ENCODE peak calls at places on chromosomes 16 and 17, in four cellular contexts. E is stomach, S is SJSA1, L is sigmoid colon. M is an unnamed sample.
A peak's percentile ranks its signal among the peaks of the same experiment; 100 is the strongest.

GRCh38 chr17:17723354-17724261 is 42.4 kb downstream of the RAI1 start:
- DNase-seq in E (no peak), S (peak; percentile 57), L (no peak), M (no peak)

GRCh38 chr16:85037050-85037410 is 9.4 kb downstream of the KIAA0513 start:
- DNase-seq in E (no peak), S (peak; percentile 38), L (peak; percentile 92), M (peak; percentile 40)

GRCh38 chr16:89601906-89602272 is 11.6 kb upstream of the DPEP1 start:
- DNase-seq in E (no peak), S (no peak), L (no peak), M (no peak)

GRCh38 chr17:7862692-7863437 is 5.1 kb downstream of the CYB5D1 start:
- DNase-seq in E (no peak), S (peak; percentile 52), L (peak; percentile 74), M (no peak)

GRCh38 chr16:75116081-75116910 is at the start of gene LDHD:
- DNase-seq in E (peak; percentile 94), S (no peak), L (peak; percentile 93), M (no peak)

GRCh38 chr17:44307387-44308186 is 814 bp upstream of the RUNDC3A start:
- DNase-seq in E (no peak), S (no peak), L (peak; percentile 85), M (no peak)

GRCh38 chr17:35804658-35805192 is 4.6 kb upstream of the TAF15 start:
- DNase-seq in E (peak; percentile 44), S (peak; percentile 71), L (peak; percentile 73), M (no peak)

GRCh38 chr16:25007284-25007984 is 7.7 kb downstream of the ARHGAP17 start:
- DNase-seq in E (no peak), S (no peak), L (no peak), M (no peak)

GRCh38 chr17:9644910-9645751 is at the start of gene USP43:
- DNase-seq in E (peak; percentile 69), S (peak; percentile 68), L (no peak), M (no peak)

GRCh38 chr16:12612598-12613101 is 191.0 kb downstream of the CPPED1 start:
- DNase-seq in E (no peak), S (no peak), L (no peak), M (no peak)

GRCh38 chr16:82034981-82035612 is at the start of gene HSD17B2:
- DNase-seq in E (peak; percentile 32), S (peak; percentile 42), L (no peak), M (no peak)

GRCh38 chr16:87956771-87957279 is 5.6 kb downstream of the BANP start:
- DNase-seq in E (no peak), S (no peak), L (no peak), M (no peak)

GRCh38 chr17:1095853-1096675 is 83.7 kb downstream of the ABR start:
- DNase-seq in E (peak; percentile 67), S (no peak), L (no peak), M (no peak)

GRCh38 chr17:47850692-47851573 is at the start of gene SP6:
- DNase-seq in E (peak; percentile 91), S (peak; percentile 24), L (no peak), M (no peak)

GRCh38 chr16:89018605-89019158 is 41.7 kb upstream of the CBFA2T3 start:
- DNase-seq in E (no peak), S (no peak), L (peak; percentile 36), M (no peak)

GRCh38 chr17:72011561-72011960 is 109.3 kb upstream of the SOX9 start:
- DNase-seq in E (no peak), S (no peak), L (no peak), M (no peak)

GRCh38 chr17:14330492-14330920 is 29.6 kb downstream of the HS3ST3B1 start:
- DNase-seq in E (no peak), S (no peak), L (no peak), M (no peak)

GRCh38 chr17:81097134-81097942 is 62.4 kb downstream of the BAIAP2 start:
- DNase-seq in E (peak; percentile 74), S (peak; percentile 91), L (peak; percentile 93), M (no peak)

GRCh38 chr16:61834082-61834481 is 202.2 kb downstream of the CDH8 start:
- DNase-seq in E (no peak), S (no peak), L (no peak), M (no peak)

GRCh38 chr16:86702824-86703588 is 124.7 kb downstream of the FOXL1 start:
- DNase-seq in E (no peak), S (no peak), L (peak; percentile 20), M (no peak)

GRCh38 chr17:42456223-42457106 is 2.2 kb upstream of the ATP6V0A1 start:
- DNase-seq in E (no peak), S (no peak), L (no peak), M (no peak)

GRCh38 chr16:11409398-11409797 is 64.1 kb downstream of the RMI2 start:
- DNase-seq in E (no peak), S (no peak), L (no peak), M (no peak)
- H3K4me1 ChIP-seq in E (no peaks in the 10 kb centered on the region), S (peaks cover 16% of the 10 kb centered on the region), L (peaks cover 4% of the 10 kb centered on the region), M (no peaks in the 10 kb centered on the region)

DNA sequence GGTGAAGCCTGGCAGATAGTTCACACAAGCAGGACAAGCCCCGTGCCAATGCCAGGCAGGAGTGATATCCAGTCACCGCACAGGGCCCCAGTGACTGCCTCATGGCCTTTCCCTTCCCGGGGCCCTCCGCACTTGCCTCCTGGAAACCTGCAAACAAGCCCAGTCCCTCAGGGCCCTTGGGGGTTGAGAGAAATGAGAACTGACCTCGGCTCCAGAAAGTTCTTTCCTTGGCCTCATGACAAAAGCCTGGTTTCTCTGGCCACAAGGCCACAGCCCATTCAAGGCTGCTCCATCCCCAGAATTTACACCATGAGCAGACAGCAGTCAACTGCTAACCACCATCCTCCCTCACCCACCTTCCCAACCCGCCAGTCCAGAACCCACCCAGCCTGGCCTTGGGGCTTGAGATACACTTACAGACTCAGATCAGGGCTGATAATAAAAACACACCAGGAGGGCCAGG is 77.6 kb downstream of the CCDC182 start:
- DNase-seq in E (peak; percentile 17), S (no peak), L (peak; percentile 57), M (no peak)
- H3K4me1 ChIP-seq in E (peaks cover 17% of the 10 kb centered on the region), S (peaks cover 36% of the 10 kb centered on the region), L (peaks cover 22% of the 10 kb centered on the region), M (peaks cover 18% of the 10 kb centered on the region)

GRCh38 chr17:3980381-3980975 is 16.2 kb upstream of the ATP2A3 start:
- DNase-seq in E (no peak), S (no peak), L (no peak), M (no peak)
- H3K4me1 ChIP-seq in E (peaks cover 42% of the 10 kb centered on the region), S (peaks cover 5% of the 10 kb centered on the region), L (peaks cover 11% of the 10 kb centered on the region), M (no peaks in the 10 kb centered on the region)

DNA sequence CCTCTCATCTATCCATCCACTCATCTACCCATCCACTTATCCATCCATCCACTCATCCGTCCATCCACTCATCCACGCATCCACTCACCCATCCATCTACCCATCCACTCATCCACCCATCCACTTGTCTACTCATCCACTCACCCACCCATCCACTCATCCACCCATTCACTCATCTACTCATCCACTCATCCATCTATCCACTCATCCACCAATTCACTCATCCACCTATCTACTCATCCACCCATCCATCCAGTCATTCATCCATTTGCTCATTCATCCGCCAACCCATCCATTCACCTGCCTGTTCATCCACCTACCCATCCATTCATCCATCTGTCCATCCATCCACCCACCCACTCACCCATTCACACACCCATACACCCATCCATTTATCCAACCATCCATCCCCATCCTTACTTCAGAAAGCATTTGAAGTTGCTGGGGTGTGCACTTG is 329.6 kb downstream of the SEC14L1 start:
- DNase-seq in E (no peak), S (no peak), L (no peak), M (no peak)
- H3K4me1 ChIP-seq in E (peaks cover 74% of the 10 kb centered on the region), S (peaks cover 66% of the 10 kb centered on the region), L (peaks cover 85% of the 10 kb centered on the region), M (peaks cover 68% of the 10 kb centered on the region)

GRCh38 chr16:5018791-5019190 is 14.9 kb downstream of the NAGPA start:
- DNase-seq in E (no peak), S (no peak), L (no peak), M (no peak)
- H3K4me1 ChIP-seq in E (no peaks in the 10 kb centered on the region), S (no peaks in the 10 kb centered on the region), L (no peaks in the 10 kb centered on the region), M (no peaks in the 10 kb centered on the region)

DNA sequence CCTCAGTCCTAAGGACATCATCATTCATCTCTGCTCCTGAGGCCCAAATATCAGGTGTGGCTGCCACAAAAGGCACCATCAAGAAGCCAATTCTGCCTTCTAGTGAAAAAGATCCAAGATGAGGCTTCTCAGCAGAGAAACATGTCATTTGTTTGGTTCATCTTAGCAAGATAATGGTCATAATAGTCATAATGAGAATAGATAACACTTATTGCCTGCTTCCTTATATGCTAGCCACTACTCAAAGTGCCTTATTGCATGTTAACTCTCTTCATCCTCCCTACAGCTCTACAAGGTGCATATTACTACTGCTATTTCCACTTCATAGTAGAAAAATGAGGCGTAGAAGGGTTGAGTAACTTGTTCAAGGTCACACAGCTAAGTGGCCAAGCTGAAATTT is 45.0 kb upstream of the MRPS23 start:
- DNase-seq in E (no peak), S (no peak), L (no peak), M (no peak)
- H3K4me1 ChIP-seq in E (peaks cover 71% of the 10 kb centered on the region), S (peaks cover 68% of the 10 kb centered on the region), L (peaks cover 98% of the 10 kb centered on the region), M (peaks cover 41% of the 10 kb centered on the region)